ENCODE peak calls at places on chromosomes 7 and 10, in seven cellular contexts. One of them, this sample, is unnamed. For H3K4me1, the result is how much of the 10 kb centered on the place peaks cover.

GRCh38 chr7:617614-618538 is 98.2 kb upstream of the PDGFA start:
- DNase-seq in upper lobe of left lung: no peak
- DNase-seq in suprapubic skin: no peak
- DNase-seq in transverse colon: peak
- DNase-seq in Panc1: no peak
- DNase-seq in prostate gland: no peak
- DNase-seq in stomach: no peak
- DNase-seq in this sample: no peak

GRCh38 chr10:131905603-131906268 is 4.9 kb downstream of the PPP2R2D start:
- DNase-seq in suprapubic skin: no peak
- DNase-seq in upper lobe of left lung: no peak
- DNase-seq in Panc1: no peak
- DNase-seq in transverse colon: no peak
- DNase-seq in prostate gland: no peak
- DNase-seq in stomach: no peak
- DNase-seq in this sample: no peak

GRCh38 chr7:27361522-27361921 is 118.9 kb downstream of the EVX1 start:
- DNase-seq in suprapubic skin: no peak
- DNase-seq in transverse colon: peak
- DNase-seq in prostate gland: peak
- DNase-seq in Panc1: no peak
- DNase-seq in stomach: no peak
- DNase-seq in upper lobe of left lung: no peak
- DNase-seq in this sample: no peak

GRCh38 chr7:51313276-51314035 is 3.2 kb downstream of the COBL start:
- DNase-seq in upper lobe of left lung: no peak
- DNase-seq in suprapubic skin: no peak
- DNase-seq in transverse colon: no peak
- DNase-seq in prostate gland: no peak
- DNase-seq in stomach: no peak
- DNase-seq in Panc1: no peak
- DNase-seq in this sample: no peak

GRCh38 chr10:32616438-32616837 is 170.5 kb downstream of the CCDC7 start:
- DNase-seq in upper lobe of left lung: no peak
- DNase-seq in transverse colon: no peak
- DNase-seq in suprapubic skin: no peak
- DNase-seq in prostate gland: no peak
- DNase-seq in stomach: no peak
- DNase-seq in Panc1: no peak
- DNase-seq in this sample: no peak

GRCh38 chr7:79923953-79924352 is 210.7 kb upstream of the GNAI1 start:
- DNase-seq in prostate gland: no peak
- DNase-seq in transverse colon: no peak
- DNase-seq in stomach: no peak
- DNase-seq in Panc1: no peak
- DNase-seq in suprapubic skin: no peak
- DNase-seq in upper lobe of left lung: no peak
- DNase-seq in this sample: no peak

GRCh38 chr7:94149776-94150545 is 145.8 kb upstream of the BET1 start:
- DNase-seq in prostate gland: no peak
- DNase-seq in Panc1: no peak
- DNase-seq in upper lobe of left lung: no peak
- DNase-seq in transverse colon: no peak
- DNase-seq in suprapubic skin: no peak
- DNase-seq in stomach: no peak
- DNase-seq in this sample: no peak

GRCh38 chr10:68560201-68560915 is at the start of gene TET1:
- DNase-seq in prostate gland: no peak
- DNase-seq in Panc1: no peak
- DNase-seq in suprapubic skin: peak
- DNase-seq in transverse colon: peak
- DNase-seq in stomach: peak
- DNase-seq in upper lobe of left lung: peak
- DNase-seq in this sample: no peak

GRCh38 chr10:108132303-108132702 is 967.8 kb upstream of the SORCS1 start:
- DNase-seq in suprapubic skin: no peak
- DNase-seq in prostate gland: no peak
- DNase-seq in transverse colon: no peak
- DNase-seq in upper lobe of left lung: no peak
- DNase-seq in stomach: no peak
- DNase-seq in Panc1: no peak
- DNase-seq in this sample: no peak

GRCh38 chr10:97708976-97709745 is 4.4 kb upstream of the MARVELD1 start:
- DNase-seq in transverse colon: peak
- DNase-seq in stomach: peak
- DNase-seq in Panc1: no peak
- DNase-seq in upper lobe of left lung: no peak
- DNase-seq in suprapubic skin: no peak
- DNase-seq in prostate gland: peak
- DNase-seq in this sample: peak

GRCh38 chr7:15821484-15822122 is 135.1 kb upstream of the MEOX2 start:
- DNase-seq in transverse colon: no peak
- DNase-seq in stomach: no peak
- DNase-seq in suprapubic skin: no peak
- DNase-seq in prostate gland: no peak
- DNase-seq in Panc1: no peak
- DNase-seq in upper lobe of left lung: no peak
- DNase-seq in this sample: no peak

GRCh38 chr7:55552320-55553086 is 19.8 kb downstream of the VOPP1 start:
- DNase-seq in suprapubic skin: no peak
- DNase-seq in upper lobe of left lung: no peak
- DNase-seq in prostate gland: peak
- DNase-seq in Panc1: no peak
- DNase-seq in transverse colon: peak
- DNase-seq in stomach: peak
- DNase-seq in this sample: no peak

GRCh38 chr7:130425798-130426197 is 15.0 kb downstream of the CEP41 start:
- DNase-seq in Panc1: no peak
- DNase-seq in prostate gland: no peak
- DNase-seq in upper lobe of left lung: no peak
- DNase-seq in transverse colon: no peak
- DNase-seq in suprapubic skin: no peak
- DNase-seq in stomach: no peak
- DNase-seq in this sample: no peak

GRCh38 chr7:6436385-6436685 is 11.4 kb downstream of the DAGLB start:
- DNase-seq in stomach: no peak
- DNase-seq in transverse colon: no peak
- DNase-seq in upper lobe of left lung: no peak
- DNase-seq in Panc1: no peak
- DNase-seq in prostate gland: no peak
- DNase-seq in suprapubic skin: no peak
- DNase-seq in this sample: no peak

GRCh38 chr10:95788830-95789229 is 32.9 kb downstream of the ENTPD1 start:
- DNase-seq in stomach: no peak
- DNase-seq in upper lobe of left lung: no peak
- DNase-seq in suprapubic skin: no peak
- DNase-seq in transverse colon: no peak
- DNase-seq in Panc1: no peak
- DNase-seq in prostate gland: no peak
- DNase-seq in this sample: no peak

DNA sequence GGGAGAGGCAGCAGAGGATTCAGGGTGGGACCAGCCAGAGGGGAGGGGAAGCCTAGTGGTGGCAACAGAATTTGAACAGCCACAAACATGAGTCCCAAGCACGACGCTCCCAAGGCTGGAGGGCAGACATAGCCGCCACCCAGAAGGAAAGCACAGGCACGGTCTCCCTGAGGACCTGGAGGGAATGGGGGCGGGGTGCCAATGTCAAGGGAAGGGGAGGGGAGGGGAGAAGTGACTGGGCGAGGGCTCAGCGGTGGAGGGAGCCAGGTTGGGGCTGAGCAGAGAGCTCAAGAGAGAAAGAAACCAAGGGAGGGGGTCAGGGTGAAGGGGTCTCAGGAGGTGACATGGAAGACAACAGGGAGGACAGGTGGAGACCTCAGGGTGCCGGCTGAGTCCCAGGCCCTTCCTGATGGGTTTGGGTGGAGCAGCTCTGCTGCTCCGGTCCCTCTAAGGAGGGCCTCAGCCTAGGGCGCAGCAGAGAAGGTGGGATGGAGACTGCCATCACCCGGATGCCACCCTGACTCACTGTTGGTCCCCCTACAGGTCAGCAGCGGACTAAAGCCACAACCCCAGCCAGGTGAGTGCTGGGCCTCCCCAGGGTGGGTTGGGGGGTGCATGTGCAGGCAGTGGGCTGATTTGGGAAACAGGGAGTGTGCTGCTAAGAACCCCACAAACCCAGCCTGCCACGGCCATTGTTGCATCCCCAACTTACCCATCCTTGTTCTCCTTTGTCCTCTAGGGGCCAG is 24.2 kb downstream of the PILRA start:
- DNase-seq in upper lobe of left lung: no peak
- DNase-seq in Panc1: no peak
- DNase-seq in suprapubic skin: no peak
- DNase-seq in prostate gland: no peak
- DNase-seq in stomach: no peak
- DNase-seq in transverse colon: no peak
- DNase-seq in this sample: no peak
- H3K4me1 ChIP-seq in upper lobe of left lung: under half
- H3K4me1 ChIP-seq in Panc1: under half
- H3K4me1 ChIP-seq in suprapubic skin: under half
- H3K4me1 ChIP-seq in prostate gland: under half
- H3K4me1 ChIP-seq in stomach: under half
- H3K4me1 ChIP-seq in transverse colon: under half
- H3K4me1 ChIP-seq in this sample: under half

GRCh38 chr10:13716161-13717071 is 129.7 kb downstream of the PRPF18 start:
- DNase-seq in prostate gland: no peak
- DNase-seq in stomach: no peak
- DNase-seq in transverse colon: no peak
- DNase-seq in upper lobe of left lung: no peak
- DNase-seq in suprapubic skin: no peak
- DNase-seq in Panc1: no peak
- DNase-seq in this sample: no peak
- TF ChIP-seq POLR2AphosphoS5 in prostate gland: no peak
- TF ChIP-seq POLR2AphosphoS5 in stomach: no peak
- TF ChIP-seq POLR2AphosphoS5 in transverse colon: no peak
- TF ChIP-seq POLR2AphosphoS5 in upper lobe of left lung: no peak
- TF ChIP-seq POLR2AphosphoS5 in suprapubic skin: no peak
- TF ChIP-seq POLR2AphosphoS5 in Panc1: no peak
- TF ChIP-seq POLR2AphosphoS5 in this sample: no peak

GRCh38 chr7:158731761-158732160 is 27.2 kb upstream of the NCAPG2 start:
- DNase-seq in suprapubic skin: no peak
- DNase-seq in stomach: no peak
- DNase-seq in transverse colon: no peak
- DNase-seq in Panc1: no peak
- DNase-seq in upper lobe of left lung: no peak
- DNase-seq in prostate gland: no peak
- DNase-seq in this sample: no peak
- TF ChIP-seq CTCF in suprapubic skin: no peak
- TF ChIP-seq CTCF in stomach: no peak
- TF ChIP-seq CTCF in transverse colon: no peak
- TF ChIP-seq CTCF in Panc1: no peak
- TF ChIP-seq CTCF in upper lobe of left lung: no peak
- TF ChIP-seq CTCF in prostate gland: no peak
- TF ChIP-seq CTCF in this sample: no peak

GRCh38 chr10:117366741-117367140 is 8.5 kb downstream of the PDZD8 start:
- DNase-seq in Panc1: no peak
- DNase-seq in transverse colon: no peak
- DNase-seq in suprapubic skin: no peak
- DNase-seq in prostate gland: no peak
- DNase-seq in stomach: no peak
- DNase-seq in upper lobe of left lung: no peak
- DNase-seq in this sample: no peak
- H3K4me1 ChIP-seq in Panc1: under half
- H3K4me1 ChIP-seq in transverse colon: half or more
- H3K4me1 ChIP-seq in suprapubic skin: under half
- H3K4me1 ChIP-seq in prostate gland: under half
- H3K4me1 ChIP-seq in stomach: half or more
- H3K4me1 ChIP-seq in upper lobe of left lung: under half
- H3K4me1 ChIP-seq in this sample: under half

DNA sequence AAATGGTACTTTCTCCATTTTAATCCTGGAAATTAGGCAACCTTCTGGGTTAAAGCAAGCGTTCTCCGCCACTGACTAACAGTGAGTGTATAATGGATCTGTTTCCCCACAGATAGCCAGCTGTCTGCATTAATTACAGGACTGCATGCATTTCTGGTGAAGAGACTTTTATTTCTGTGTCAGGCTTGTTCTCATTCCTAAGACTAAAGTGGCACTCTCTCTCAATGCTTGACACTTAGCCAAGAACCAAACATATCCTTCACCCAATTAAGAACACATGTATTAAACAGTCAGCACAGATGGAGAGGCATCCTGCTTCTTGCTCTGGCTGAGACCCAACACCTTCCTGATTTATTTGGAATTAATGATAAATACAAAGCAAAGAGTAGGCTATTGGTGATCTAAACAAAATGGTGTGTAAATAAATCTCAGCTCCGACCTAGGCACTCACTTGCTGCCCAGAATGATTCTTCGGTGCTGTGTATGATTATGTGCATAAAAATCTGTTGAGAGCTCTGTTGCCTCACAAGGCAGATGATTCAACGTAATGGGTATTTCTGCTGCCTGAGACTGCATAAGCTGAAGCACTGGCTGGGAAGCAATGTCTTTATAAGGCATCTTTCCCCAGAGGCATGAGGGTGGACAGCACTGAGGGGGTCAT is 16.8 kb downstream of the CALU start:
- DNase-seq in stomach: no peak
- DNase-seq in transverse colon: no peak
- DNase-seq in Panc1: no peak
- DNase-seq in suprapubic skin: no peak
- DNase-seq in prostate gland: no peak
- DNase-seq in upper lobe of left lung: no peak
- DNase-seq in this sample: no peak
- TF ChIP-seq POLR2AphosphoS5 in stomach: no peak
- TF ChIP-seq POLR2AphosphoS5 in transverse colon: peak
- TF ChIP-seq POLR2AphosphoS5 in Panc1: no peak
- TF ChIP-seq POLR2AphosphoS5 in suprapubic skin: no peak
- TF ChIP-seq POLR2AphosphoS5 in prostate gland: peak
- TF ChIP-seq POLR2AphosphoS5 in upper lobe of left lung: no peak
- TF ChIP-seq POLR2AphosphoS5 in this sample: no peak

DNA sequence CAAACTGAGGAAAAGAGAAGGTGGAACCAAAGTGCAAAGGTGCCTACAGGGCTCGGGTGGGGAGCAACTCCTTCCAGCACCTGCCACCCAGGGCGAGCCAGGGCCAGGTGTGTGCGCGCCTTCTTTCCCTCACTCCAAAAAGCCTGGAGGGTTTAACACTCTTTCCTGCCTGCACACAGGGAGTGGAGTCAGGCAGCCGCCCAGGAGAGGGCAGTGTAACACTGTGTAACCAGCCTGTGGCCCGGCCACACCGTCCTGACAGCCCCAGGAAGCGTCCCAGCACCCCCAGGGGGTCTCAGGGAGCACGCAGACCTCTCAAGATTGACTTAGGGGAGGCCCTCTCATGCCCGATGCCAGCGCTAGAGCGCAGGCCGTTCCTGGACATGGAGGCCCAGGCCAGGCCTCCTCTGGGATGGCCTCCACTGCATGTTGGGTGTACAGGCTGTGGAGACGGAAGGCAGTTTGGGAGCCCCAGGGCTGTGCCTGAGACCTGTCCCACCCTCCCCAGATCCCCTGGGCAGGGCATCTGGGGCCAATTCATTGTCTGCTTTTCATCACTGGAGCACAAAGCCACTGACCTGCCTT is 13.4 kb downstream of the BRI3 start:
- DNase-seq in prostate gland: peak
- DNase-seq in Panc1: no peak
- DNase-seq in stomach: peak
- DNase-seq in suprapubic skin: peak
- DNase-seq in upper lobe of left lung: peak
- DNase-seq in transverse colon: peak
- DNase-seq in this sample: peak
- TF ChIP-seq CTCF in prostate gland: peak
- TF ChIP-seq CTCF in Panc1: peak
- TF ChIP-seq CTCF in stomach: peak
- TF ChIP-seq CTCF in suprapubic skin: peak
- TF ChIP-seq CTCF in upper lobe of left lung: no peak
- TF ChIP-seq CTCF in transverse colon: peak
- TF ChIP-seq CTCF in this sample: no peak

GRCh38 chr7:106122713-106123112 is 10.6 kb upstream of the SYPL1 start:
- DNase-seq in suprapubic skin: no peak
- DNase-seq in transverse colon: no peak
- DNase-seq in stomach: no peak
- DNase-seq in upper lobe of left lung: no peak
- DNase-seq in prostate gland: no peak
- DNase-seq in Panc1: no peak
- DNase-seq in this sample: no peak
- H3K4me1 ChIP-seq in suprapubic skin: under half
- H3K4me1 ChIP-seq in transverse colon: under half
- H3K4me1 ChIP-seq in stomach: under half
- H3K4me1 ChIP-seq in upper lobe of left lung: under half
- H3K4me1 ChIP-seq in prostate gland: under half
- H3K4me1 ChIP-seq in Panc1: under half
- H3K4me1 ChIP-seq in this sample: under half

This sample was measured in breast epithelium.